ENCODE peak calls at places on chromosomes 7 and 10, in nine cellular contexts. C is left ventricle myocardium inferior, F is kidney, Z is prostate gland, Y is neural crest cell, K is heart left ventricle, B is stomach, M is RWPE1, V is astrocyte. J is an unnamed sample.

GRCh38 chr7:103573479-103574058 is 127.6 kb upstream of the SLC26A5 start:
- DNase-seq in C (no peak), F (no peak), Z (no peak), Y (no peak), K (no peak), B (no peak), M (peak; percentile 28), V (peak; percentile 12), J (no peak)

GRCh38 chr10:122504551-122504950 is 43.2 kb downstream of the HTRA1 start:
- DNase-seq in C (peak; percentile 92), F (peak; percentile 94), Z (peak; percentile 87), Y (no peak), K (peak; percentile 90), B (peak; percentile 78), M (peak; percentile 67), V (peak; percentile 92), J (peak; percentile 46)

GRCh38 chr7:23462846-23463245 is 7.4 kb downstream of the IGF2BP3 start:
- DNase-seq in C (no peak), F (no peak), Z (no peak), Y (no peak), K (no peak), B (no peak), M (no peak), V (peak; percentile 48), J (peak; percentile 61)

GRCh38 chr10:96588060-96588554 is 1.3 kb upstream of the TM9SF3 start:
- DNase-seq in C (no peak), F (no peak), Z (no peak), Y (no peak), K (no peak), B (no peak), M (no peak), V (no peak), J (no peak)

GRCh38 chr10:30028452-30029045 is 30.8 kb downstream of the JCAD start:
- DNase-seq in C (no peak), F (no peak), Z (no peak), Y (no peak), K (no peak), B (no peak), M (no peak), V (no peak), J (no peak)

GRCh38 chr7:47968852-47969774 is 10.3 kb downstream of the HUS1 start:
- DNase-seq in C (peak; percentile 58), F (no peak), Z (peak; percentile 28), Y (peak; percentile 82), K (peak; percentile 66), B (peak; percentile 59), M (peak; percentile 72), V (peak; percentile 45), J (peak; percentile 86)

GRCh38 chr7:1268866-1269265 is 36.2 kb downstream of the UNCX start:
- DNase-seq in C (no peak), F (no peak), Z (no peak), Y (no peak), K (no peak), B (no peak), M (no peak), V (no peak), J (no peak)

GRCh38 chr10:61031341-61031740 is 87.4 kb upstream of the RHOBTB1 start:
- DNase-seq in C (no peak), F (no peak), Z (no peak), Y (no peak), K (no peak), B (no peak), M (no peak), V (no peak), J (no peak)

GRCh38 chr7:78770422-78771410 is 682.8 kb downstream of the MAGI2 start:
- DNase-seq in C (no peak), F (no peak), Z (no peak), Y (no peak), K (no peak), B (no peak), M (no peak), V (peak; percentile 10), J (no peak)

GRCh38 chr10:99430116-99430450 is 341 bp downstream of the GOT1 start:
- DNase-seq in C (no peak), F (no peak), Z (no peak), Y (no peak), K (no peak), B (no peak), M (no peak), V (no peak), J (no peak)

GRCh38 chr7:15905251-15906040 is 219.0 kb upstream of the MEOX2 start:
- DNase-seq in C (no peak), F (no peak), Z (no peak), Y (no peak), K (no peak), B (no peak), M (no peak), V (no peak), J (no peak)

GRCh38 chr7:158317238-158318205 is 270.1 kb downstream of the PTPRN2 start:
- DNase-seq in C (no peak), F (no peak), Z (no peak), Y (peak; percentile 80), K (no peak), B (no peak), M (no peak), V (no peak), J (no peak)

GRCh38 chr7:139602143-139602722 is 78.7 kb downstream of the CLEC2L start:
- DNase-seq in C (no peak), F (no peak), Z (no peak), Y (no peak), K (no peak), B (no peak), M (peak; percentile 18), V (peak; percentile 25), J (no peak)
- TF ChIP-seq CTCF in C (peak; percentile 64), F (peak; percentile 46), Z (peak; percentile 29), Y (peak; percentile 69), K (peak; percentile 52), B (no peak), M (peak; percentile 70), V (peak; percentile 59), J (peak; percentile 17)

DNA sequence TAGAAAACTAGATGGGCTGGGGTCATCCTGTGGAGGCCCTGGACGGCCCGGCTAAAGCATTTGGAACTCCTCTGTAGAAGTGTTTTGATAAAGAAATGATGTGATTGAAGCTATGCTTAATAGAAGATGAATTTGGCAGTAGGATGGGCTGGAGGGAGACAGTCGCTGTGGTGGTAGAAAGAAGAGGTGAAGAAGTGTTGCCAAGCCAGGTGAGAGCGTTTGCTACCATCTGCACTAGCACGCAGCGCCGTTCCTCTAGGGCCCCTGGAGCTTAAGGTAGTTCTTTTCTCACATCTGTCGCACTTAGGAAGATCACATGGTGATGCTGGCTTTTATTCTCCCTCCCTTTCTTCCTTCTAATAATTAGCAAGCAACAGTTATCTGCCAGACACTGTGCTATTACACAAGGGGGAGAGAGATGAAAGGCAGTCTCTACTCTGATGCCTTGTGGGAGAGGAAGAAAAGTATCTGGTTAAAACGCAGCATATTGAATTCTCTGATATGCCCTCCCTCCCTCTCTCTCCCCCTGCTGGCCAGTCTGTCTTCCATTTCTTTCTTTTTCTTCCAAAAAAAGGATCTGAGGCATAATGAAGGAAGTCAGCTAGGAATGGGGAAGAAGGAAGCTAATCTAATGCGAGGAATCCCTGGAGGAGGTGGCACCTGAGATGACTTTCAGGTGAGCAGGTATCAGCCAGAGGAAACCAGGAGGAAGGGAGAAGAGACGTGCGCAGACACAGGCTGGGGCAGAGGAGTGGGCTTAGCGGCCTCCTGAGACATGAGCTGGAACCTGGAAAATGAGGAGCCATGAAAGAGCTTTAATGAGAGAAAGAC is 162.3 kb upstream of the KLF14 start:
- DNase-seq in C (no peak), F (no peak), Z (no peak), Y (no peak), K (no peak), B (no peak), M (no peak), V (no peak), J (no peak)
- TF ChIP-seq CTCF in C (no peak), F (no peak), Z (no peak), Y (no peak), K (no peak), B (no peak), M (no peak), V (peak; percentile 52), J (no peak)

GRCh38 chr10:5620966-5621365 is 45.4 kb downstream of the ASB13 start:
- DNase-seq in C (no peak), F (peak; percentile 66), Z (no peak), Y (no peak), K (no peak), B (no peak), M (no peak), V (no peak), J (no peak)
- TF ChIP-seq CTCF in C (no peak), F (no peak), Z (no peak), Y (no peak), K (no peak), B (no peak), M (no peak), V (no peak), J (no peak)

DNA sequence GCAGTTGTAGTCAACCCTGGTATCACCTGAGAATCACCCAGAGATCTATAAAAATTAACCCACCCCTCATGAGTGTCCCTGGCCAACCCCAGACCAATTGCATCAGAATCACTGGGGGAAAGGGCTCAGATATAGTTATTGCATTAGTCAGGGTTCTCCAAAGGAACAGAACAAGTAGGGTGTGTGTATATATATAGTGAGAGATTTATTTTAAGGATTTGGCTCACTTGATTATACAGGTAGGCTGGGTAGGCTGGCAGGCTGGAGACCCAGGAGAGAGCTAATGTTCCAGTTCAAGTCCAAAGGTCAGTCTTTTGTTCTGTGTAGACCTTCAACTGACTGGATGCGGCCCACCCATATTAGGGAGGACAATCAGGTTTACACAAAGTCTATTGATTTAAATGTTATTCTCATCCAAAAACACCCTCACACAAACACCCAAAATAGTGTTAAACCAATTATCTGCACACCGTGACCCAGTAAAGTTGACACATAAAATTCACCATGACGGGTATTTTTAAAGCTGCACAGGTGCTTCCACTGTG is 372.9 kb upstream of the NFE2L3 start:
- DNase-seq in C (no peak), F (no peak), Z (no peak), Y (no peak), K (no peak), B (no peak), M (no peak), V (no peak), J (no peak)
- TF ChIP-seq CTCF in C (no peak), F (no peak), Z (no peak), Y (no peak), K (no peak), B (no peak), M (no peak), V (no peak), J (no peak)

GRCh38 chr7:43314379-43315158 is 202.1 kb downstream of the HECW1 start:
- DNase-seq in C (no peak), F (no peak), Z (no peak), Y (no peak), K (no peak), B (no peak), M (no peak), V (no peak), J (no peak)
- TF ChIP-seq CTCF in C (no peak), F (no peak), Z (no peak), Y (no peak), K (no peak), B (no peak), M (no peak), V (no peak), J (no peak)